ENCODE peak calls at places on chromosomes 3 and 15, in seven cellular contexts. X, J, F, P, G, Q and W are unnamed samples.

GRCh38 chr3:58536501-58537411 is at the start of gene ACOX2:
- DNase-seq in X (no peak), J (no peak), F (no peak), P (no peak), G (no peak), Q (no peak), W (no peak)

GRCh38 chr3:181782306-181782924 is 70.7 kb downstream of the SOX2 start:
- DNase-seq in X (no peak), J (no peak), F (no peak), P (no peak), G (no peak), Q (no peak), W (peak; percentile 13)

GRCh38 chr3:62368705-62369475 is 4.5 kb downstream of the FEZF2 start:
- DNase-seq in X (peak; percentile 56), J (no peak), F (no peak), P (no peak), G (peak; percentile 83), Q (no peak), W (no peak)

GRCh38 chr3:58345457-58345856 is 12.8 kb downstream of the PXK start:
- DNase-seq in X (no peak), J (no peak), F (no peak), P (no peak), G (no peak), Q (no peak), W (no peak)

GRCh38 chr3:17372362-17372761 is 370.1 kb downstream of the TBC1D5 start:
- DNase-seq in X (no peak), J (no peak), F (no peak), P (no peak), G (no peak), Q (no peak), W (no peak)

GRCh38 chr3:52979190-52979983 is 66.5 kb downstream of the SFMBT1 start:
- DNase-seq in X (no peak), J (no peak), F (no peak), P (no peak), G (no peak), Q (no peak), W (no peak)

GRCh38 chr3:172148269-172148668 is 108.9 kb downstream of the FNDC3B start:
- DNase-seq in X (no peak), J (no peak), F (no peak), P (no peak), G (no peak), Q (no peak), W (no peak)

GRCh38 chr3:38153221-38153620 is 12.1 kb upstream of the OXSR1 start:
- DNase-seq in X (no peak), J (no peak), F (no peak), P (no peak), G (peak; percentile 20), Q (no peak), W (no peak)

GRCh38 chr3:135456182-135456790 is 509.2 kb upstream of the PPP2R3A start:
- DNase-seq in X (peak; percentile 36), J (no peak), F (no peak), P (no peak), G (peak; percentile 63), Q (no peak), W (peak; percentile 77)

GRCh38 chr3:11077466-11077865 is 76.8 kb upstream of the HRH1 start:
- DNase-seq in X (no peak), J (no peak), F (no peak), P (no peak), G (no peak), Q (no peak), W (no peak)

GRCh38 chr3:65819896-65820295 is 218.8 kb downstream of the MAGI1 start:
- DNase-seq in X (no peak), J (no peak), F (no peak), P (no peak), G (no peak), Q (no peak), W (no peak)

GRCh38 chr3:162224736-162225135 is 728.1 kb downstream of the OTOL1 start:
- DNase-seq in X (no peak), J (no peak), F (no peak), P (no peak), G (no peak), Q (no peak), W (no peak)

GRCh38 chr3:66039590-66039887 is 821 bp upstream of the MAGI1 start:
- DNase-seq in X (peak; percentile 60), J (no peak), F (no peak), P (peak; percentile 24), G (no peak), Q (peak; percentile 5), W (peak; percentile 40)

GRCh38 chr15:41823502-41823901 is 4.4 kb upstream of the JMJD7 start:
- DNase-seq in X (no peak), J (no peak), F (no peak), P (no peak), G (no peak), Q (no peak), W (no peak)

GRCh38 chr15:63605816-63606215 is 8.6 kb downstream of the FBXL22 start:
- DNase-seq in X (no peak), J (no peak), F (no peak), P (no peak), G (no peak), Q (no peak), W (no peak)

GRCh38 chr3:142276780-142277179 is 51.4 kb upstream of the GK5 start:
- DNase-seq in X (no peak), J (no peak), F (no peak), P (no peak), G (no peak), Q (no peak), W (no peak)

GRCh38 chr3:188046561-188047213 is 107.3 kb upstream of the LPP start:
- DNase-seq in X (no peak), J (no peak), F (no peak), P (no peak), G (no peak), Q (no peak), W (no peak)

GRCh38 chr3:97692831-97693230 is 71.7 kb upstream of the ARL6 start:
- DNase-seq in X (no peak), J (no peak), F (no peak), P (no peak), G (no peak), Q (no peak), W (no peak)

GRCh38 chr3:25870452-25870851 is 80.6 kb downstream of the OXSM start:
- DNase-seq in X (no peak), J (no peak), F (no peak), P (no peak), G (no peak), Q (no peak), W (no peak)

GRCh38 chr15:73922186-73923151 is 3.8 kb upstream of the LOXL1 start:
- DNase-seq in X (no peak), J (no peak), F (no peak), P (no peak), G (peak; percentile 74), Q (no peak), W (peak; percentile 68)

DNA sequence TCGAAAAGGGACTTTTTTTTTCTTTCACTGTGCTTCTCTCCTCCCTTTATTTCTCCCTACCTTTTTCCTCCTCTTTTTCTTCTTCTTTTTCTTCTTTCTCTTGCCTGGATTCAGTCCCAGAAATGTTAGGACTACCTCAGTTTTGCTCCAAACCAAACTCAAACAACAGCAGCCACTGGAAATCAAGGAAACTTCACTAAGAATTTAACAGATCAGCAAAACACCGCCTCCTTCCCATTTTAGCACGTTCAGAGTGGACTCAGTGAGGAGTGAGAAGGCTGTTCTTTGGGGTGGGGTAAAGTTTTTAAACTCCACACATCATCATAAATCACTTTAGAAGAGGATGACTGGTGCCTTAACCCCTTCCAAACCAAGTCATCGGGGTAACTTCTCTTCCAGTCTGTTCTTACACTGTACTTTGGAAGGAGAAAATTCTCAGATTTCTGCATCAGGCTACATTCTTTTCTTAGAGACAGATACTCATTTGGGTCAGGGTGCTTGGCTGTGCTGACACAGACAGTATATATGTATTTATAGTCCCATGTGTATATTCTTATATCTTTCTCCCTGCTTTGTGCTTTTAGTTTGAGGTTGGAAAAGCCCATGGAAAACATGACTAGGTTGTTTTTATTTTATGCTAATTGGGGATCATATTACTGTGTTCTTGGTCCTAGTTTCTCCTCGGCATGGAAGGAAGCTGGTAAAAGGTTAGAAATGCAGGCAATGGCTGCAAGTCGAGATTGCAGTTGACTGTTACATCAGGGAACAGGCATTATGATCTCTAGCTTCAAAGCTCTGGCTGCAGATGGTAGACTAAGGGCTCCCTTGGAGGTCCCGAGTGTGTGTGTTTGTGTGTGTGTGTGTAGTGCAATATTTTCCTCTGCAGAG is at the start of gene CCDC80:
- DNase-seq in X (no peak), J (peak; percentile 59), F (no peak), P (no peak), G (no peak), Q (peak; percentile 50), W (no peak)
- TF ChIP-seq YY1 in X (no peak), J (no peak), F (no peak), P (no peak), G (no peak), Q (no peak), W (no peak)

GRCh38 chr15:48643776-48644497 is 1.6 kb downstream of the FBN1 start:
- DNase-seq in X (no peak), J (no peak), F (no peak), P (no peak), G (no peak), Q (no peak), W (no peak)
- H3K4me1 ChIP-seq in X (peaks cover 20% of the 10 kb centered on the region), J (no peaks in the 10 kb centered on the region), F (peaks cover 8% of the 10 kb centered on the region), P (no peaks in the 10 kb centered on the region), G (peaks cover 3% of the 10 kb centered on the region), Q (no peaks in the 10 kb centered on the region), W (no peaks in the 10 kb centered on the region)

GRCh38 chr3:170130532-170130931 is 51.0 kb downstream of the PHC3 start:
- DNase-seq in X (no peak), J (no peak), F (no peak), P (no peak), G (no peak), Q (no peak), W (no peak)

GRCh38 chr3:170132335-170132734 is 49.2 kb downstream of the PHC3 start:
- DNase-seq in X (no peak), J (no peak), F (no peak), P (no peak), G (no peak), Q (peak; percentile 86), W (no peak)

GRCh38 chr3:170128259-170128976 is 53.1 kb downstream of the PHC3 start:
- DNase-seq in X (no peak), J (no peak), F (peak; percentile 84), P (no peak), G (no peak), Q (no peak), W (no peak)

GRCh38 chr3:170128977-170129431 is 52.5 kb downstream of the PHC3 start:
- DNase-seq in X (no peak), J (no peak), F (no peak), P (no peak), G (no peak), Q (peak; percentile 38), W (no peak)
- H3K9ac ChIP-seq in X (no peak overlapping the region), J (no peak overlapping the region), F (peak overlapping the region; percentile 55), P (no peak overlapping the region), G (no peak overlapping the region), Q (no peak overlapping the region), W (no peak overlapping the region)

GRCh38 chr3:144257381-144257780 is 285.8 kb downstream of the DIPK2A start:
- DNase-seq in X (no peak), J (no peak), F (no peak), P (no peak), G (no peak), Q (no peak), W (no peak)

GRCh38 chr3:144264350-144264749 is 292.7 kb downstream of the DIPK2A start:
- DNase-seq in X (no peak), J (no peak), F (no peak), P (no peak), G (no peak), Q (no peak), W (no peak)

GRCh38 chr3:144264805-144265204 is 293.2 kb downstream of the DIPK2A start:
- DNase-seq in X (no peak), J (no peak), F (no peak), P (no peak), G (no peak), Q (no peak), W (no peak)

GRCh38 chr3:144259267-144259666 is 287.6 kb downstream of the DIPK2A start:
- DNase-seq in X (no peak), J (no peak), F (no peak), P (no peak), G (no peak), Q (no peak), W (no peak)
- TF ChIP-seq YY1 in X (no peak), J (no peak), F (no peak), P (no peak), G (no peak), Q (no peak), W (no peak)